ENCODE peak calls at places on chromosomes 1 and 21, in five cellular contexts. Q, K, D, P and L are unnamed samples.

GRCh38 chr1:218494449-218494852 is 149.3 kb downstream of the TGFB2 start:
- DNase-seq in Q (no peak), K (no peak), D (no peak), P (no peak), L (no peak)

GRCh38 chr1:220694866-220695382 is 4.8 kb downstream of the C1orf115 start:
- DNase-seq in P (no peak), D (no peak), K (no peak), Q (no peak), L (no peak)

GRCh38 chr1:233704125-233704881 is 90.4 kb downstream of the KCNK1 start:
- DNase-seq in Q (peak; percentile 71), D (no peak), K (no peak), P (no peak), L (no peak)

GRCh38 chr1:43418858-43419257 is 29.2 kb downstream of the SZT2 start:
- DNase-seq in K (no peak), D (no peak), P (no peak), Q (no peak), L (no peak)

GRCh38 chr1:39194398-39195051 is 10.0 kb upstream of the MACF1 start:
- DNase-seq in D (no peak), K (no peak), P (no peak), Q (no peak), L (no peak)

GRCh38 chr1:229282295-229282823 is 11.4 kb downstream of the RAB4A start:
- DNase-seq in P (no peak), Q (no peak), D (no peak), K (no peak), L (no peak)

GRCh38 chr1:230465701-230466100 is 39.6 kb upstream of the PGBD5 start:
- DNase-seq in P (no peak), Q (no peak), K (no peak), D (no peak), L (no peak)

GRCh38 chr1:25174730-25175612 is 57.3 kb downstream of the SYF2 start:
- DNase-seq in D (no peak), Q (no peak), K (no peak), P (no peak), L (no peak)

GRCh38 chr1:6224733-6225132 is 11.0 kb downstream of the ICMT start:
- DNase-seq in P (peak; percentile 38), D (no peak), Q (no peak), K (no peak), L (no peak)

DNA sequence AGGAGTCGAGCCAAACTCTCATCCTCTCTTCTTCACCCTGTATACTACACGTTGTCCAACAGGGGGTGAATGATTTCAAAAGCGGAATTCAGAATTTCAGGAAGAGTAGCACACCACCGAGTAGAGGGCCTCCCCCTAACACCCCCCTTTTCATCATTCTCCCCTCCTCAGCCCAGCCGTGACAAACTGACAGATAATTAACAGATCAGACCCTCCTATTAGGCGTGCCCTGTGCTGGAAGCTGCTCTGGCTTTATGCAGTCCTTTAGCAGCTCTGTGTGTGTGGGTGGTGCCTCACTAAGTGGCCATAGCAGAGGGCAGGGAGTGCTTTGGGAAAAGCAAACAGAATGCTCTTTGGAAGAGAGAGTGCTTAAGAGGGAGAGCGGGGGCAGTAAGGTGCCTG is 44.3 kb downstream of the PEX14 start:
- DNase-seq in P (no peak), Q (no peak), K (no peak), D (no peak), L (no peak)
- TF ChIP-seq CTCF in P (no peak), Q (no peak), K (no peak), D (peak; percentile 15), L (no peak)

DNA sequence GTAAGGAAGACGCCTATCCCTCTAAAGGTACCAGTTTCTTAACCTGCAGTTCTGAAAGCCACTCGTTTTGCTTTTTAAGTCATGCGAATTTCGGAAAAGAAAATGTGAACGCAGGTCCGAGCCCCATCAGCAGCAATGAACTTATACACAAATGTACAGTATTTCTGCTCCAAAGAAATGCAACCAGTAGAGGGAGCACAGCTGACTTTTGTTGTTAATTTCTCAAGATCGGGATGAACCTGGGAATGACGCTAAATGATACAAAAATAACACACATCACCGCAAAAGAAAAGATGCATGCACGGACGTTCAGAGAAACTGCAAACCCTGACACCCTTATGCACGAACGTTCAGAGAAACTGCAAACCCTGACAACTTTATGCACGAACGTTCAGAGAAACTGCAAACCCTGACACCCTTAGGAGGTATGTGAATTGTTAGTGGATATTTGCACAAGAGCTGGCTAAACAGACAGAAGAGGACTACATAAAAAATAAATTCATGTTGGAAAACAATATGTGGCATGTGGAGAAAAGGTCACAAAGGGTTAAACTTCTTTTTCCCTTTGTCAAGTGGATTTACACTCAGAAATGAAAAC is 3.5 kb upstream of the TIAM1 start:
- DNase-seq in Q (peak; percentile 76), K (no peak), D (no peak), P (no peak), L (no peak)
- TF ChIP-seq CTCF in Q (peak; percentile 64), K (peak; percentile 41), D (peak; percentile 65), P (peak; percentile 24), L (no peak)

GRCh38 chr1:165827199-165828102 is at the start of gene UCK2:
- DNase-seq in Q (peak; percentile 86), P (peak; percentile 89), D (peak; percentile 78), K (no peak), L (peak; percentile 60)
- TF ChIP-seq CTCF in Q (peak; percentile 6), P (peak; percentile 24), D (peak; percentile 14), K (peak; percentile 4), L (peak; percentile 28)

DNA sequence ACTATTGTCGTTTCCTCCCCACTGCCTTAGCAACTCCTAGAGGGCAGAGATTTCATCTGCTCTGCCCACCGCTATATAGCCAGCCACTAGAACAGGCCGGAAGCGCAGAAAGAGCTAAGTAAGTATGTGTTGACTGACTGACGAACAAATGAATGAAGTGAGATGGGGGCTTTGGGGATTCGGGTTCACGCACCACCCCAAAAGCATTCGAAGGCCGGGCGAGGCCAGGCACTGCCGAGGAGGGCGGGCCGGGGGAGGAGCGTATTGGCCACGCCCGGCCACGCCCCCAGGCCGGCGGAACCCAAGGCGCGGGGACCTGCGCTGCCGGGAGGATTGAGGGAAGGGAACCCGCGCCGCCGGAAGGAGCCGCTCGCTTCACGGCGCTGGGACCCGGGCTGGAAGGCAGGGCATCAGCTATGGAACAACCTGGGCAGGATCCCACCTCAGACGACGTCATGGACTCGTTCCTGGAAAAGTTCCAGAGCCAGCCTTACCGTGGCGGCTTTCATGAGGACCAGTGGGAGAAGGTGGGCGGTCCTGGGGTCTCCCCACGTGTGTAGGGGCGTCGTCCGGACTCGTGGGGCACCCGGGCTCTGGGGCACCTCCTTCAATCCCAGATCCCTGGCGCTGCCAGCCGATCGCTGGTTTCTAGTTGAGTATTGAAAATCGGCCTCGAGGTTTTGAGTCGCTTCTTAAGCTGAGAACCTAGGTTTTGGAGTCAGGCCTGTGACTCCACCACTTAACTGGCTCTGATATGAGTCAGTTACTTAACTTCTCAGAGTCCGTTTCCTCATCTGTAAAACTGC is at the start of gene TTC4:
- DNase-seq in P (peak; percentile 90), D (peak; percentile 64), Q (peak; percentile 85), K (no peak), L (peak; percentile 75)
- TF ChIP-seq CTCF in P (no peak), D (no peak), Q (no peak), K (peak; percentile 41), L (no peak)

DNA sequence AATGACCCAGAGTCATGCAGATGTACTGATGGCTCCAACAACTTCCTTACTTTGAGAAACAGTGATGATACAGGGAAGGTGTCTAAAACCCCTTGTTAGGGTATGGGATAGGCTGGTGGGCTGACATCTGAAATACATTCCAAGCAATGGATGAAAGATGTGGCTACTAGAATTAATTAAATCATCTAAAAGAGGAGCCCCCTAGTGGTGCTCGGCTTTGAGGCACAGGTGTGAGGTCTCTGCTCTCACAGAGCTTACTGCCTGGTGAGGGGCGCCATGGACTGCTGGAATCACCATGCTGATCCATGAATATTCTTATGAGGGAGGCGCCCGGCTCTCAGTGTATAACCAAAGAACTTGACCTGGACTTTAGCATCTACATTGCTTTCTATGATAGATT is 48.5 kb downstream of the GNG4 start:
- DNase-seq in K (no peak), P (no peak), D (no peak), Q (peak; percentile 63), L (no peak)
- TF ChIP-seq CTCF in K (peak; percentile 23), P (no peak), D (peak; percentile 79), Q (peak; percentile 60), L (no peak)

DNA sequence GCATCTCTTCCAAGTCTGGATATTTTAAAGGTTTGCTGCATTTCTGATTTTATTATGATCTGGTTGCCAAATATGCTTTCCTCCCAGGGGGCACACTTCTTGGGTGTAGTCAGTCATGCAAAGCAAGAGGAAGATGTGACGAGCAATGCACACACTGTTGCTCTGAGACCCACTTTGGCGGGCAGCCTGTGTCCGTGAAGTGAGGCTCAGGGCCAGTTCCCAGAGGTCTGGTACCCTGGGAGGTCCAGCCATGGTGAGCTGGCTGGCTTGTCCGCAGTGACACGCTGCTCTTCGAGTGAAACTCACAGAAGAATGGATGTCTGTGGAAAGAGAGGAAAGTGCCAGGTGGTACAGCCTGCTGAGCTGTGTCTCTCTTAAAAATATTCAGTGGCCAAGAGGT is 52.8 kb upstream of the EDN2 start:
- DNase-seq in P (no peak), D (peak; percentile 73), Q (no peak), K (no peak), L (no peak)
- TF ChIP-seq CTCF in P (no peak), D (no peak), Q (no peak), K (no peak), L (no peak)

DNA sequence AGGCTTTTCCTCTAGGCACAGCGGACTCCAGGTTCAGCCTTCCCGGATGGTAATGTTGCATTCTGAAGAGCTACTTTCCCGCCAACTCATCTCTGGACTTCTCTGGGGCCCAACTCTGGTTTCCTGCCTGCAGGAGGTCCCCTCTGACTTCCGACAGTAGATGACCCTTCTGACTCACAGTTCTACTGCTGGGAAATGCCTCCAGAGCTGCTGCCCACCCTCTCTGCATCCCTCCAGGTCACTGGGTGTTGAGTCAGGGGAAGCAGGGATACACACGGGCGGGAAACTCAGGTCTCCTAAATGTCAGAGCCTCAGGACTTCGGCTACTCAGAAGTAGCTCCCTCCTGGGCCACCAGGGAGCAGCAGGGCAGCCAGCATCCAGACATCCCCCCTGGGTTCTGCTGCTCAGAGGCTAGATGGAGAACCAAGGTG is 2.1 kb upstream of the KIF21B start:
- DNase-seq in K (no peak), D (no peak), P (no peak), Q (peak; percentile 58), L (no peak)
- TF ChIP-seq CTCF in K (no peak), D (peak; percentile 37), P (no peak), Q (no peak), L (no peak)

GRCh38 chr1:15170071-15170470 is 16.5 kb downstream of the TMEM51 start:
- DNase-seq in D (no peak), K (no peak), Q (no peak), P (no peak), L (no peak)

GRCh38 chr1:15168479-15168878 is 14.9 kb downstream of the TMEM51 start:
- DNase-seq in D (peak; percentile 94), P (no peak), Q (peak; percentile 60), K (no peak), L (no peak)

GRCh38 chr1:15171271-15171908 is 17.8 kb downstream of the TMEM51 start:
- DNase-seq in D (no peak), K (no peak), Q (no peak), P (no peak), L (no peak)

GRCh38 chr1:15172405-15173259 is 19.1 kb downstream of the TMEM51 start:
- DNase-seq in P (no peak), K (no peak), Q (peak; percentile 74), D (no peak), L (no peak)

GRCh38 chr1:15167386-15167785 is 13.8 kb downstream of the TMEM51 start:
- DNase-seq in P (no peak), K (no peak), D (no peak), Q (no peak), L (no peak)
- TF ChIP-seq CTCF in P (no peak), K (no peak), D (no peak), Q (no peak), L (no peak)

GRCh38 chr1:27547220-27548116 is 56.5 kb downstream of the AHDC1 start:
- DNase-seq in Q (no peak), K (no peak), P (no peak), D (no peak), L (no peak)
- TF ChIP-seq CTCF in Q (no peak), K (no peak), P (peak; percentile 11), D (peak; percentile 54), L (no peak)